ENCODE peak calls at places on chromosome 7, in five cellular contexts. V is prostate gland; C is HAP-1; U is stimulated activated CD8-positive, alpha-beta memory T cell treated with anti-CD3 and anti-CD28 coated beads, Interleukin-15, amount 100 ng/mL, for 1 hour; H is posterior cingulate gyrus. E is an unnamed sample.
A peak's percentile ranks its signal among the peaks of the same experiment; 100 is the strongest.

GRCh38 chr7:47293884-47294568 is 287.9 kb downstream of the TNS3 start:
- DNase-seq in V (no peak), U (no peak), H (no peak), C (no peak), E (peak; percentile 47)

GRCh38 chr7:114334992-114335391 is 79.6 kb upstream of the FOXP2 start:
- DNase-seq in V (no peak), U (no peak), H (no peak), C (no peak), E (no peak)

GRCh38 chr7:18768256-18768655 is 272.7 kb downstream of the HDAC9 start:
- DNase-seq in V (no peak), C (no peak), U (no peak), H (no peak), E (no peak)

GRCh38 chr7:192701-193536 is 548 bp downstream of the FAM20C start:
- DNase-seq in U (no peak), H (no peak), C (no peak), V (no peak), E (no peak)

GRCh38 chr7:106110238-106110560 is 1.9 kb downstream of the SYPL1 start:
- DNase-seq in U (no peak), H (no peak), V (no peak), C (peak; percentile 26), E (no peak)

GRCh38 chr7:45990276-45990675 is 69.2 kb upstream of the IGFBP3 start:
- DNase-seq in V (no peak), C (no peak), H (no peak), U (no peak), E (peak; percentile 7)

GRCh38 chr7:82319674-82320118 is 123.9 kb downstream of the CACNA2D1 start:
- DNase-seq in H (peak; percentile 75), U (no peak), V (peak; percentile 71), C (peak; percentile 60), E (peak; percentile 34)

GRCh38 chr7:42494199-42494710 is 257.2 kb upstream of the GLI3 start:
- DNase-seq in C (no peak), V (no peak), H (no peak), U (no peak), E (no peak)

GRCh38 chr7:114415054-114415997 is 711 bp downstream of the FOXP2 start:
- DNase-seq in C (no peak), H (no peak), V (no peak), U (no peak), E (no peak)

GRCh38 chr7:116177009-116177408 is 33.3 kb upstream of the TES start:
- DNase-seq in U (no peak), H (no peak), V (no peak), C (no peak), E (no peak)

GRCh38 chr7:70114854-70115253 is 516.6 kb downstream of the AUTS2 start:
- DNase-seq in U (no peak), C (no peak), V (no peak), H (no peak), E (no peak)

GRCh38 chr7:105583061-105583460 is 1.8 kb upstream of the EFCAB10 start:
- DNase-seq in U (no peak), V (no peak), C (no peak), H (no peak), E (no peak)

GRCh38 chr7:70681847-70682350 is 450.0 kb upstream of the GALNT17 start:
- DNase-seq in U (no peak), H (no peak), C (no peak), V (no peak), E (no peak)

GRCh38 chr7:12951397-12951801 is 264.0 kb downstream of the ARL4A start:
- DNase-seq in C (no peak), V (no peak), H (no peak), U (no peak), E (no peak)

GRCh38 chr7:18771834-18772566 is 276.5 kb downstream of the HDAC9 start:
- DNase-seq in C (no peak), V (no peak), H (no peak), U (no peak), E (no peak)

GRCh38 chr7:140771826-140772225 is 75.3 kb downstream of the NDUFB2 start:
- DNase-seq in V (no peak), U (no peak), C (no peak), H (no peak), E (no peak)

GRCh38 chr7:157861551-157861950 is 524.7 kb downstream of the DNAJB6 start:
- DNase-seq in U (no peak), C (no peak), V (no peak), H (no peak), E (no peak)

GRCh38 chr7:118626739-118627138 is 402.2 kb downstream of the ANKRD7 start:
- DNase-seq in H (no peak), V (no peak), C (no peak), U (no peak), E (no peak)

GRCh38 chr7:109639561-109639960 is 1069.9 kb downstream of the DNAJB9 start:
- DNase-seq in C (no peak), H (no peak), U (no peak), V (no peak), E (no peak)

GRCh38 chr7:143299840-143300239 is 11.7 kb downstream of the CASP2 start:
- DNase-seq in U (peak; percentile 22), H (peak; percentile 50), V (no peak), C (no peak), E (no peak)

GRCh38 chr7:54944179-54944578 is 74.6 kb upstream of the EGFR start:
- DNase-seq in V (peak; percentile 38), H (no peak), U (no peak), C (no peak), E (no peak)

GRCh38 chr7:128697301-128697905 is 25.3 kb downstream of the GARIN1A start:
- DNase-seq in V (no peak), H (peak; percentile 11), C (no peak), U (no peak), E (no peak)

GRCh38 chr7:27547401-27547800 is 115.3 kb downstream of the HIBADH start:
- DNase-seq in U (no peak), V (no peak), C (peak; percentile 43), H (no peak), E (no peak)

GRCh38 chr7:77407906-77408305 is 8.2 kb downstream of the GSAP start:
- DNase-seq in H (no peak), C (no peak), U (no peak), V (no peak), E (no peak)

GRCh38 chr7:116401711-116402110 is 97.8 kb upstream of the CAV2 start:
- DNase-seq in H (no peak), C (no peak), V (no peak), U (no peak), E (no peak)

GRCh38 chr7:78487464-78487863 is 688.9 kb downstream of the PHTF2 start:
- DNase-seq in H (no peak), C (no peak), V (no peak), U (no peak), E (no peak)

GRCh38 chr7:116592041-116592355 is 67.2 kb downstream of the CAV1 start:
- DNase-seq in V (no peak), H (no peak), C (no peak), U (no peak), E (no peak)

GRCh38 chr7:41603985-41604384 is 98.9 kb downstream of the INHBA start:
- DNase-seq in H (no peak), V (no peak), U (no peak), C (no peak), E (no peak)

GRCh38 chr7:69596723-69597277 is 1.5 kb upstream of the AUTS2 start:
- DNase-seq in V (no peak), U (no peak), H (no peak), C (no peak), E (no peak)

GRCh38 chr7:96401200-96401599 is 79.3 kb upstream of the SLC25A13 start:
- DNase-seq in H (no peak), C (no peak), U (no peak), V (no peak), E (no peak)

GRCh38 chr7:47685712-47686376 is 103.9 kb upstream of the TNS3 start:
- DNase-seq in U (no peak), H (no peak), V (no peak), C (no peak), E (no peak)

GRCh38 chr7:16616542-16616941 is 29.0 kb downstream of the ANKMY2 start:
- DNase-seq in C (no peak), U (no peak), V (no peak), H (no peak), E (no peak)

GRCh38 chr7:25399000-25399750 is 170.9 kb upstream of the NPVF start:
- DNase-seq in C (no peak), U (no peak), V (no peak), H (no peak), E (no peak)

GRCh38 chr7:120988591-120989299 is at the start of gene CPED1:
- DNase-seq in C (peak; percentile 12), U (no peak), V (peak; percentile 29), H (peak; percentile 40), E (peak; percentile 74)

GRCh38 chr7:28953628-28954027 is 4.5 kb downstream of the TRIL start:
- DNase-seq in C (no peak), U (no peak), V (no peak), H (no peak), E (no peak)

GRCh38 chr7:85226401-85227085 is 39.7 kb upstream of the SEMA3D start:
- DNase-seq in C (no peak), V (no peak), U (no peak), H (no peak), E (no peak)

GRCh38 chr7:23234569-23235296 is 11.8 kb upstream of the GPNMB start:
- DNase-seq in H (no peak), C (no peak), V (no peak), U (no peak), E (no peak)